ENCODE peak calls at places on chromosomes 2 and 18, in five cellular contexts. One of them, this sample, is unnamed.

GRCh38 chr2:105102963-105103421 is 65.1 kb downstream of the MRPS9 start:
- DNase-seq in WTC11: peak
- DNase-seq in transverse colon: no peak
- DNase-seq in glutamatergic neuron: no peak
- DNase-seq in stimulated activated CD8-positive, alpha-beta memory T cell treated with anti-CD3 and anti-CD28 coated beads, Interleukin-2, amount 100 ng/mL, for 1 hour: no peak
- DNase-seq in this sample: no peak

GRCh38 chr2:71743995-71744675 is 290.8 kb downstream of the DYSF start:
- DNase-seq in WTC11: no peak
- DNase-seq in transverse colon: no peak
- DNase-seq in glutamatergic neuron: no peak
- DNase-seq in stimulated activated CD8-positive, alpha-beta memory T cell treated with anti-CD3 and anti-CD28 coated beads, Interleukin-2, amount 100 ng/mL, for 1 hour: no peak
- DNase-seq in this sample: no peak

GRCh38 chr2:985317-985898 is 34.8 kb downstream of the SNTG2 start:
- DNase-seq in WTC11: no peak
- DNase-seq in transverse colon: no peak
- DNase-seq in glutamatergic neuron: no peak
- DNase-seq in stimulated activated CD8-positive, alpha-beta memory T cell treated with anti-CD3 and anti-CD28 coated beads, Interleukin-2, amount 100 ng/mL, for 1 hour: no peak
- DNase-seq in this sample: no peak

GRCh38 chr2:208595386-208596275 is 189.0 kb downstream of the PTH2R start:
- DNase-seq in WTC11: no peak
- DNase-seq in transverse colon: peak
- DNase-seq in glutamatergic neuron: no peak
- DNase-seq in stimulated activated CD8-positive, alpha-beta memory T cell treated with anti-CD3 and anti-CD28 coated beads, Interleukin-2, amount 100 ng/mL, for 1 hour: no peak
- DNase-seq in this sample: no peak

GRCh38 chr18:76697441-76697901 is 124.9 kb upstream of the ZNF236 start:
- DNase-seq in WTC11: no peak
- DNase-seq in transverse colon: peak
- DNase-seq in glutamatergic neuron: no peak
- DNase-seq in stimulated activated CD8-positive, alpha-beta memory T cell treated with anti-CD3 and anti-CD28 coated beads, Interleukin-2, amount 100 ng/mL, for 1 hour: no peak
- DNase-seq in this sample: no peak

GRCh38 chr2:201111096-201111495 is 4.9 kb upstream of the CFLAR start:
- DNase-seq in WTC11: no peak
- DNase-seq in transverse colon: no peak
- DNase-seq in glutamatergic neuron: no peak
- DNase-seq in stimulated activated CD8-positive, alpha-beta memory T cell treated with anti-CD3 and anti-CD28 coated beads, Interleukin-2, amount 100 ng/mL, for 1 hour: no peak
- DNase-seq in this sample: no peak

GRCh38 chr2:133063792-133064191 is 393.8 kb upstream of the LYPD1 start:
- DNase-seq in WTC11: peak
- DNase-seq in transverse colon: no peak
- DNase-seq in glutamatergic neuron: no peak
- DNase-seq in stimulated activated CD8-positive, alpha-beta memory T cell treated with anti-CD3 and anti-CD28 coated beads, Interleukin-2, amount 100 ng/mL, for 1 hour: no peak
- DNase-seq in this sample: no peak

GRCh38 chr2:37583402-37583801 is 88.0 kb downstream of the CDC42EP3 start:
- DNase-seq in WTC11: no peak
- DNase-seq in transverse colon: no peak
- DNase-seq in glutamatergic neuron: no peak
- DNase-seq in stimulated activated CD8-positive, alpha-beta memory T cell treated with anti-CD3 and anti-CD28 coated beads, Interleukin-2, amount 100 ng/mL, for 1 hour: no peak
- DNase-seq in this sample: no peak

GRCh38 chr2:73202156-73203054 is at the start of gene NOTO:
- DNase-seq in WTC11: peak
- DNase-seq in transverse colon: no peak
- DNase-seq in glutamatergic neuron: peak
- DNase-seq in stimulated activated CD8-positive, alpha-beta memory T cell treated with anti-CD3 and anti-CD28 coated beads, Interleukin-2, amount 100 ng/mL, for 1 hour: no peak
- DNase-seq in this sample: no peak

GRCh38 chr2:190405069-190405468 is 3.1 kb upstream of the MFSD6 start:
- DNase-seq in WTC11: no peak
- DNase-seq in transverse colon: no peak
- DNase-seq in glutamatergic neuron: no peak
- DNase-seq in stimulated activated CD8-positive, alpha-beta memory T cell treated with anti-CD3 and anti-CD28 coated beads, Interleukin-2, amount 100 ng/mL, for 1 hour: no peak
- DNase-seq in this sample: no peak

GRCh38 chr2:29238497-29238896 is 123.3 kb downstream of the CLIP4 start:
- DNase-seq in WTC11: peak
- DNase-seq in transverse colon: no peak
- DNase-seq in glutamatergic neuron: peak
- DNase-seq in stimulated activated CD8-positive, alpha-beta memory T cell treated with anti-CD3 and anti-CD28 coated beads, Interleukin-2, amount 100 ng/mL, for 1 hour: no peak
- DNase-seq in this sample: no peak

GRCh38 chr18:23735021-23735464 is 45.8 kb downstream of the LAMA3 start:
- DNase-seq in WTC11: no peak
- DNase-seq in transverse colon: peak
- DNase-seq in glutamatergic neuron: no peak
- DNase-seq in stimulated activated CD8-positive, alpha-beta memory T cell treated with anti-CD3 and anti-CD28 coated beads, Interleukin-2, amount 100 ng/mL, for 1 hour: no peak
- DNase-seq in this sample: no peak

GRCh38 chr2:73925853-73926492 is 707 bp upstream of the DGUOK start:
- DNase-seq in WTC11: no peak
- DNase-seq in transverse colon: peak
- DNase-seq in glutamatergic neuron: no peak
- DNase-seq in stimulated activated CD8-positive, alpha-beta memory T cell treated with anti-CD3 and anti-CD28 coated beads, Interleukin-2, amount 100 ng/mL, for 1 hour: no peak
- DNase-seq in this sample: no peak